ENCODE peak calls at places on chromosomes 7 and 10, in five cellular contexts. One of them, this sample, is unnamed.
A peak's percentile ranks its signal among the peaks of the same experiment; 100 is the strongest.

GRCh38 chr7:51244053-51244452 is 72.6 kb downstream of the COBL start:
- DNase-seq in AG09309: no peak
- DNase-seq in mammary epithelial cell: no peak
- DNase-seq in SW480: no peak
- DNase-seq in AG04450: no peak
- DNase-seq in this sample: no peak

GRCh38 chr7:94675356-94675755 is 19.4 kb upstream of the SGCE start:
- DNase-seq in AG09309: no peak
- DNase-seq in mammary epithelial cell: no peak
- DNase-seq in SW480: no peak
- DNase-seq in AG04450: no peak
- DNase-seq in this sample: no peak

GRCh38 chr10:102850025-102850518 is 4.0 kb upstream of the BORCS7 start:
- DNase-seq in AG09309: peak; percentile 14
- DNase-seq in mammary epithelial cell: peak; percentile 46
- DNase-seq in SW480: no peak
- DNase-seq in AG04450: no peak
- DNase-seq in this sample: peak; percentile 68

GRCh38 chr10:34727595-34728033 is 87.5 kb downstream of the PARD3 start:
- DNase-seq in AG09309: no peak
- DNase-seq in mammary epithelial cell: peak; percentile 35
- DNase-seq in SW480: no peak
- DNase-seq in AG04450: no peak
- DNase-seq in this sample: no peak

GRCh38 chr7:142745783-142746182 is 3.5 kb upstream of the PRSS1 start:
- DNase-seq in AG09309: no peak
- DNase-seq in mammary epithelial cell: no peak
- DNase-seq in SW480: no peak
- DNase-seq in AG04450: no peak
- DNase-seq in this sample: no peak

GRCh38 chr10:93567277-93568104 is 1.0 kb downstream of the FFAR4 start:
- DNase-seq in AG09309: no peak
- DNase-seq in mammary epithelial cell: no peak
- DNase-seq in SW480: no peak
- DNase-seq in AG04450: no peak
- DNase-seq in this sample: no peak

GRCh38 chr7:141369422-141369821 is 181.8 kb upstream of the AGK start:
- DNase-seq in AG09309: no peak
- DNase-seq in mammary epithelial cell: no peak
- DNase-seq in SW480: no peak
- DNase-seq in AG04450: no peak
- DNase-seq in this sample: no peak

GRCh38 chr10:77872151-77872946 is 54.2 kb downstream of the DLG5 start:
- DNase-seq in AG09309: no peak
- DNase-seq in mammary epithelial cell: no peak
- DNase-seq in SW480: no peak
- DNase-seq in AG04450: no peak
- DNase-seq in this sample: no peak

GRCh38 chr10:34089294-34089693 is 725.8 kb downstream of the PARD3 start:
- DNase-seq in AG09309: no peak
- DNase-seq in mammary epithelial cell: no peak
- DNase-seq in SW480: no peak
- DNase-seq in AG04450: no peak
- DNase-seq in this sample: no peak

GRCh38 chr10:5589963-5590511 is 65.3 kb downstream of the CALML3 start:
- DNase-seq in AG09309: no peak
- DNase-seq in mammary epithelial cell: peak; percentile 58
- DNase-seq in SW480: peak; percentile 90
- DNase-seq in AG04450: no peak
- DNase-seq in this sample: peak; percentile 49

GRCh38 chr7:44750921-44751571 is 2.4 kb downstream of the ZMIZ2 start:
- DNase-seq in AG09309: no peak
- DNase-seq in mammary epithelial cell: peak; percentile 45
- DNase-seq in SW480: no peak
- DNase-seq in AG04450: no peak
- DNase-seq in this sample: no peak

GRCh38 chr10:111739160-111739712 is 444.3 kb downstream of the GPAM start:
- DNase-seq in AG09309: no peak
- DNase-seq in mammary epithelial cell: no peak
- DNase-seq in SW480: peak; percentile 5
- DNase-seq in AG04450: no peak
- DNase-seq in this sample: no peak

GRCh38 chr10:10872035-10872673 is 145.5 kb upstream of the CELF2 start:
- DNase-seq in AG09309: peak; percentile 86
- DNase-seq in mammary epithelial cell: peak; percentile 11
- DNase-seq in SW480: no peak
- DNase-seq in AG04450: peak; percentile 71
- DNase-seq in this sample: peak; percentile 73

GRCh38 chr7:12389089-12389700 is 14.5 kb downstream of the VWDE start:
- DNase-seq in AG09309: peak; percentile 23
- DNase-seq in mammary epithelial cell: peak; percentile 41
- DNase-seq in SW480: peak; percentile 72
- DNase-seq in AG04450: peak; percentile 36
- DNase-seq in this sample: peak; percentile 42

GRCh38 chr7:27300401-27300800 is 57.8 kb downstream of the EVX1 start:
- DNase-seq in AG09309: no peak
- DNase-seq in mammary epithelial cell: peak; percentile 46
- DNase-seq in SW480: no peak
- DNase-seq in AG04450: no peak
- DNase-seq in this sample: no peak

GRCh38 chr7:4093492-4093891 is 588.6 kb upstream of the FOXK1 start:
- DNase-seq in AG09309: no peak
- DNase-seq in mammary epithelial cell: no peak
- DNase-seq in SW480: no peak
- DNase-seq in AG04450: no peak
- DNase-seq in this sample: no peak

GRCh38 chr7:27709137-27710075 is 30.6 kb upstream of the TAX1BP1 start:
- DNase-seq in AG09309: peak; percentile 53
- DNase-seq in mammary epithelial cell: peak; percentile 65
- DNase-seq in SW480: no peak
- DNase-seq in AG04450: peak; percentile 23
- DNase-seq in this sample: no peak